ENCODE peak calls at places on chromosomes 5 and 9, in eight cellular contexts. P, H, L, U, E, A, C and N are unnamed samples.

GRCh38 chr9:125521462-125522327 is 185.3 kb downstream of the MAPKAP1 start:
- DNase-seq in C (no peak), H (no peak), E (peak; percentile 58), P (peak; percentile 94), U (peak; percentile 97), L (no peak), A (no peak), N (peak; percentile 19)

GRCh38 chr9:136791466-136792276 is 527 bp downstream of the TMEM141 start:
- DNase-seq in U (peak; percentile 44), L (peak; percentile 90), A (peak; percentile 76), C (no peak), P (peak; percentile 56), E (peak; percentile 73), H (peak; percentile 54), N (peak; percentile 73)

GRCh38 chr5:109533847-109534272 is 124.1 kb upstream of the PJA2 start:
- DNase-seq in C (no peak), A (no peak), U (no peak), L (no peak), P (no peak), H (no peak), E (no peak), N (no peak)

GRCh38 chr9:95133351-95133724 is 184.2 kb downstream of the FANCC start:
- DNase-seq in L (no peak), C (no peak), H (no peak), U (no peak), A (no peak), E (no peak), P (no peak), N (no peak)

GRCh38 chr5:149938791-149939358 is 5.7 kb downstream of the PDE6A start:
- DNase-seq in L (no peak), A (no peak), C (no peak), U (peak; percentile 98), P (peak; percentile 71), H (no peak), E (no peak), N (no peak)

GRCh38 chr9:134723037-134723436 is 81.4 kb downstream of the COL5A1 start:
- DNase-seq in C (no peak), H (no peak), U (no peak), A (no peak), P (no peak), L (no peak), E (no peak), N (no peak)

GRCh38 chr9:125343518-125344284 is 82.1 kb downstream of the GAPVD1 start:
- DNase-seq in A (peak; percentile 71), C (no peak), P (peak; percentile 66), E (no peak), H (no peak), U (no peak), L (peak; percentile 25), N (no peak)

GRCh38 chr9:37611014-37611413 is 18.6 kb upstream of the TOMM5 start:
- DNase-seq in P (no peak), C (no peak), A (no peak), E (no peak), U (no peak), L (no peak), H (no peak), N (no peak)

GRCh38 chr9:108664309-108665255 is 191.2 kb downstream of the ACTL7B start:
- DNase-seq in P (no peak), U (no peak), C (no peak), E (no peak), A (no peak), L (no peak), H (no peak), N (no peak)

GRCh38 chr5:143569213-143569663 is 165.8 kb upstream of the NR3C1 start:
- DNase-seq in L (no peak), E (no peak), U (no peak), C (no peak), H (no peak), P (no peak), A (no peak), N (no peak)

GRCh38 chr5:93359296-93359957 is 221.6 kb downstream of the NR2F1-AS1 start:
- DNase-seq in U (peak; percentile 20), A (peak; percentile 17), H (no peak), C (no peak), P (no peak), E (no peak), L (no peak), N (no peak)

GRCh38 chr5:144549580-144549979 is 378.9 kb downstream of the KCTD16 start:
- DNase-seq in U (no peak), C (no peak), P (no peak), E (no peak), H (no peak), A (no peak), L (no peak), N (no peak)

GRCh38 chr9:134057311-134057665 is 10.5 kb downstream of the BRD3 start:
- DNase-seq in C (no peak), U (no peak), P (no peak), A (no peak), H (no peak), L (no peak), E (no peak), N (no peak)

GRCh38 chr5:55232194-55232984 is 1.0 kb downstream of the CCNO start:
- DNase-seq in C (no peak), H (no peak), E (no peak), P (no peak), L (peak; percentile 72), U (no peak), A (peak; percentile 53), N (no peak)

GRCh38 chr5:180494510-180495181 is 467 bp downstream of the CNOT6 start:
- DNase-seq in P (peak; percentile 13), H (peak; percentile 49), A (peak; percentile 84), L (peak; percentile 42), C (peak; percentile 24), E (peak; percentile 50), U (no peak), N (no peak)

GRCh38 chr5:31114817-31115216 is 78.7 kb upstream of the CDH6 start:
- DNase-seq in A (no peak), P (no peak), L (no peak), E (no peak), H (no peak), C (no peak), U (no peak), N (no peak)

GRCh38 chr9:107874591-107875374 is 385.2 kb upstream of the KLF4 start:
- DNase-seq in C (no peak), H (no peak), A (no peak), E (no peak), P (no peak), U (no peak), L (no peak), N (peak; percentile 50)